ENCODE peak calls at places on chromosomes 11 and 22, in ten cellular contexts. S, P, T, V, W, A, Q, R, J and Z are unnamed samples. For H3K4me1, the result is how much of the 10 kb centered on the place peaks cover.

GRCh38 chr11:33970984-33971466 is 79.1 kb upstream of the LMO2 start:
- DNase-seq in P (no peak), J (peak), W (peak), A (peak), V (no peak), S (peak), R (no peak), Q (no peak), T (no peak), Z (no peak)

GRCh38 chr11:8262552-8263108 is 1.0 kb downstream of the LMO1 start:
- DNase-seq in P (peak), V (peak), S (no peak), J (peak), Q (peak), R (no peak), T (no peak), A (peak), W (no peak), Z (peak)

GRCh38 chr11:108836541-108836940 is 171.7 kb downstream of the DDX10 start:
- DNase-seq in Q (no peak), P (no peak), A (no peak), T (no peak), R (no peak), W (no peak), V (no peak), J (no peak), S (no peak), Z (no peak)

GRCh38 chr11:61814242-61814957 is 2.4 kb downstream of the FADS1 start:
- DNase-seq in S (no peak), R (no peak), J (no peak), P (no peak), W (peak), Q (no peak), A (peak), V (peak), T (no peak), Z (no peak)

GRCh38 chr11:72971211-72971610 is 157.0 kb downstream of the ATG16L2 start:
- DNase-seq in S (no peak), W (no peak), T (no peak), J (no peak), Q (no peak), P (no peak), V (no peak), A (no peak), R (no peak), Z (no peak)

GRCh38 chr11:114482114-114482513 is 42.8 kb downstream of the REXO2 start:
- DNase-seq in S (no peak), T (no peak), A (no peak), Q (no peak), W (no peak), R (no peak), V (no peak), P (no peak), J (no peak), Z (no peak)

GRCh38 chr11:2099523-2100316 is 39.5 kb downstream of the IGF2 start:
- DNase-seq in J (peak), P (peak), R (no peak), V (no peak), W (peak), A (peak), T (no peak), Q (peak), S (no peak), Z (peak)

GRCh38 chr11:30527566-30527965 is 58.6 kb downstream of the MPPED2 start:
- DNase-seq in S (no peak), Q (no peak), W (no peak), J (no peak), V (no peak), T (no peak), R (no peak), A (no peak), P (no peak), Z (no peak)

GRCh38 chr22:46734830-46735453 is 3.1 kb downstream of the CERK start:
- DNase-seq in J (no peak), R (no peak), P (peak), V (no peak), Q (peak), W (peak), T (peak), A (no peak), S (no peak), Z (peak)

GRCh38 chr22:37445501-37445900 is 18.2 kb upstream of the ELFN2 start:
- DNase-seq in P (no peak), V (no peak), W (no peak), A (no peak), Q (peak), T (no peak), R (no peak), S (no peak), J (no peak), Z (no peak)

GRCh38 chr11:17354070-17354924 is 2.7 kb downstream of the NCR3LG1 start:
- DNase-seq in A (peak), Q (no peak), V (peak), S (peak), T (peak), W (peak), J (peak), P (no peak), R (peak), Z (no peak)

GRCh38 chr22:45091254-45091854 is 72.4 kb upstream of the NUP50 start:
- DNase-seq in Q (no peak), A (no peak), W (peak), S (no peak), V (no peak), P (no peak), R (no peak), J (no peak), T (no peak), Z (no peak)

GRCh38 chr11:105937738-105938137 is 84.3 kb downstream of the MSANTD4 start:
- DNase-seq in W (no peak), R (no peak), V (no peak), Q (no peak), T (no peak), S (no peak), J (no peak), A (no peak), P (no peak), Z (no peak)

GRCh38 chr11:105942951-105943350 is 79.1 kb downstream of the MSANTD4 start:
- DNase-seq in A (no peak), Q (no peak), V (no peak), W (no peak), J (no peak), R (no peak), S (no peak), P (no peak), T (no peak), Z (no peak)

GRCh38 chr11:105933666-105934065 is 88.4 kb downstream of the MSANTD4 start:
- DNase-seq in S (no peak), W (no peak), A (no peak), P (no peak), Q (no peak), J (no peak), V (no peak), R (no peak), T (no peak), Z (no peak)

GRCh38 chr11:105935791-105936190 is 86.2 kb downstream of the MSANTD4 start:
- DNase-seq in V (no peak), J (no peak), P (no peak), R (no peak), A (peak), S (no peak), W (no peak), Q (no peak), T (no peak), Z (no peak)

GRCh38 chr11:105937331-105937730 is 84.7 kb downstream of the MSANTD4 start:
- DNase-seq in J (no peak), A (peak), W (no peak), Q (no peak), P (no peak), T (no peak), V (no peak), R (no peak), S (no peak), Z (no peak)
- H3K27ac ChIP-seq in J (no peak), A (peak), W (no peak), Q (no peak), P (no peak), T (no peak), V (no peak), R (no peak), S (no peak), Z (no peak)

GRCh38 chr11:3202759-3203158 is 15.9 kb downstream of the MRGPRG start:
- DNase-seq in R (no peak), W (no peak), A (no peak), Q (peak), S (no peak), V (no peak), J (no peak), T (no peak), P (peak), Z (peak)

GRCh38 chr11:3201677-3202181 is 16.9 kb downstream of the MRGPRG start:
- DNase-seq in Q (peak), R (no peak), P (peak), S (no peak), T (no peak), W (no peak), A (no peak), J (no peak), V (peak), Z (no peak)

GRCh38 chr11:3202305-3202704 is 16.3 kb downstream of the MRGPRG start:
- DNase-seq in W (no peak), J (peak), S (no peak), R (no peak), A (no peak), V (peak), Q (peak), P (peak), T (no peak), Z (no peak)

GRCh38 chr11:3204141-3205015 is 14.2 kb downstream of the MRGPRG start:
- DNase-seq in Q (peak), J (peak), S (no peak), A (no peak), T (no peak), V (no peak), P (peak), R (no peak), W (no peak), Z (no peak)

GRCh38 chr11:3203221-3204043 is 15.2 kb downstream of the MRGPRG start:
- DNase-seq in W (no peak), J (peak), Q (peak), T (no peak), P (peak), A (peak), V (peak), S (no peak), R (no peak), Z (peak)
- H3K4me3 ChIP-seq in W (no peak), J (no peak), Q (no peak), T (no peak), P (no peak), A (no peak), V (no peak), S (no peak), R (no peak), Z (no peak)

GRCh38 chr11:75079546-75079945 is 17.1 kb downstream of the OR2AT4 start:
- DNase-seq in Q (no peak), R (no peak), J (no peak), W (no peak), P (no peak), V (no peak), S (no peak), A (no peak), T (no peak), Z (no peak)

GRCh38 chr11:75082601-75083216 is 14.0 kb downstream of the OR2AT4 start:
- DNase-seq in W (no peak), R (no peak), J (no peak), S (no peak), V (no peak), A (peak), T (no peak), P (no peak), Q (no peak), Z (no peak)

GRCh38 chr11:75077316-75077715 is 19.4 kb downstream of the OR2AT4 start:
- DNase-seq in S (no peak), A (no peak), R (no peak), T (no peak), J (no peak), V (no peak), W (no peak), Q (no peak), P (no peak), Z (no peak)

GRCh38 chr11:75073459-75074190 is 23.1 kb downstream of the OR2AT4 start:
- DNase-seq in P (no peak), W (no peak), S (peak), A (no peak), Q (no peak), T (no peak), J (no peak), V (no peak), R (no peak), Z (no peak)

GRCh38 chr11:75078233-75078632 is 18.4 kb downstream of the OR2AT4 start:
- DNase-seq in P (no peak), A (peak), V (no peak), S (no peak), W (no peak), T (no peak), J (no peak), Q (no peak), R (no peak), Z (no peak)
- H3K4me1 ChIP-seq in P (under half), A (under half), V (under half), S (under half), W (under half), T (under half), J (under half), Q (under half), R (under half), Z (under half)

GRCh38 chr11:62908468-62909072 is 12.6 kb downstream of the CHRM1 start:
- DNase-seq in Q (peak), R (no peak), T (no peak), W (peak), V (no peak), A (no peak), S (no peak), P (no peak), J (no peak), Z (peak)
- H3K27ac ChIP-seq in Q (peak), R (peak), T (no peak), W (no peak), V (no peak), A (no peak), S (no peak), P (no peak), J (no peak), Z (peak)

DNA sequence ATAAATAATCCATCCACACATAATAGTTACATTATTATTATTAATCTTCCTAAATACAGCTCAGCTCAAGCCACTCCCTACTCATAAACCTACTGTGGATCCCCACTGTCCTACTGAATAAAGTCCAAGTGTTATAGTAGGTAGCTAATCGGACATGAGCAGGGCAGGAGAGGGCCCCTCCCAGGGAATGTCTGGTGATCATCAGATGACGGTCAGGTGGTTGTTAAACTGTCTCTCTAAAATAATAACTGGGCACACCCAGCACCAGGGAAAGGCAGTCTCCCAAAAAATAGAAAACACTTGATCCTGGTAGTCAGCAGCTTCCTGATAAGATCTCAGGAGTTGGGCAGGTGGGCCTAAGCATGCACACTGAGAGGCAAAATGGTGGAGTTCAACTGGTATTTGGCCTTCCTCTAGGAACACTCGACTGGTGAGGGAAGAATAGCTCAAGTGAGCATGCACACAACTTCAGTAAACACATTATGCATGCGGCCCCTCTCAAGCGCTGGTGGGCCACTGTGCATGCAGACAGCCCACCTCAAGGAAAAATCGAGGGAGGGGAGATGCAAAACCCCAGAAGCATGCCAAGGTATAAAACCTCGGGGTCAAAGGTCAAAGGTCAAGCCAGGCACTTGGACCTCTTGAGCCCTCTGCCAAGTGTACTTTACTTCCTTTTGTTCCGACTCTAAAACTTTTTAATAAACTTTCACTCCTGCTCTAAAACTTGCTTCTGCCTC is 65.0 kb downstream of the LRRC32 start:
- DNase-seq in T (no peak), V (no peak), S (no peak), W (peak), J (no peak), A (no peak), R (no peak), Q (no peak), P (no peak), Z (no peak)
- H3K4me3 ChIP-seq in T (no peak), V (no peak), S (no peak), W (no peak), J (no peak), A (no peak), R (no peak), Q (no peak), P (no peak), Z (no peak)

GRCh38 chr22:41364955-41365354 is 16.8 kb upstream of the TEF start:
- DNase-seq in T (no peak), A (no peak), Q (peak), P (no peak), R (no peak), W (no peak), V (no peak), J (no peak), S (no peak), Z (no peak)
- H3K4me1 ChIP-seq in T (under half), A (under half), Q (under half), P (under half), R (under half), W (under half), V (under half), J (under half), S (under half), Z (under half)

GRCh38 chr11:35619030-35619753 is 932 bp downstream of the FJX1 start:
- DNase-seq in Q (peak), P (peak), W (peak), T (no peak), J (peak), S (peak), A (peak), V (peak), R (no peak), Z (peak)

GRCh38 chr11:35622070-35622469 is 3.8 kb downstream of the FJX1 start:
- DNase-seq in V (no peak), R (no peak), T (no peak), A (peak), W (no peak), P (no peak), Q (no peak), S (no peak), J (no peak), Z (no peak)

GRCh38 chr11:35619754-35620640 is 1.7 kb downstream of the FJX1 start:
- DNase-seq in J (peak), R (no peak), V (no peak), T (no peak), A (peak), W (no peak), P (no peak), Q (peak), S (peak), Z (no peak)

GRCh38 chr11:35623708-35624168 is 5.5 kb downstream of the FJX1 start:
- DNase-seq in J (no peak), S (no peak), R (no peak), P (no peak), V (no peak), A (peak), W (no peak), Q (no peak), T (no peak), Z (no peak)

DNA sequence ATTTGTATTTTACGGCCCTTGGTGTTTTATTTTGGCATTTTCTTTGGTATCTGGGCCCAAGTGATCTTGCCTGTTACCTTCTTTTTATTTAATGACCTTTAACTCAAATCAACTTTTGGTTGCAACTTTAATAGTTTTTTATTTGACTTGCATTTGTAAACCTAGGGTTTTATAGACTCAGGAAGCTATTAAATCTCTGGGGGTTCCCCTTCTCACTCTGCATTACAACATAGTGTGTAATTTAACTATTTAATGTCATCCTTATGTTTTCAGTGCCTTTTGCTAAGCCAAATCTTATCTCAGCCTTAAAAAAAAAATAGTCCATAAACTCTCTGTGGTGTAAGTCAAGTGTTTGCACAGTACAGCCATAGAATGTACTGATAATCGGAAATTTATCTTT is 3.4 kb downstream of the FJX1 start:
- DNase-seq in T (no peak), Q (no peak), W (no peak), J (no peak), P (no peak), V (no peak), S (no peak), R (no peak), A (peak), Z (no peak)
- H3K27ac ChIP-seq in T (no peak), Q (no peak), W (no peak), J (peak), P (no peak), V (no peak), S (no peak), R (no peak), A (peak), Z (no peak)

GRCh38 chr11:13289081-13289480 is 11.5 kb downstream of the BMAL1 start:
- DNase-seq in J (no peak), V (no peak), A (peak), T (no peak), W (no peak), R (no peak), Q (no peak), P (no peak), S (no peak), Z (no peak)
- H3K4me3 ChIP-seq in J (no peak), V (no peak), A (no peak), T (no peak), W (no peak), R (no peak), Q (no peak), P (no peak), S (no peak), Z (no peak)

DNA sequence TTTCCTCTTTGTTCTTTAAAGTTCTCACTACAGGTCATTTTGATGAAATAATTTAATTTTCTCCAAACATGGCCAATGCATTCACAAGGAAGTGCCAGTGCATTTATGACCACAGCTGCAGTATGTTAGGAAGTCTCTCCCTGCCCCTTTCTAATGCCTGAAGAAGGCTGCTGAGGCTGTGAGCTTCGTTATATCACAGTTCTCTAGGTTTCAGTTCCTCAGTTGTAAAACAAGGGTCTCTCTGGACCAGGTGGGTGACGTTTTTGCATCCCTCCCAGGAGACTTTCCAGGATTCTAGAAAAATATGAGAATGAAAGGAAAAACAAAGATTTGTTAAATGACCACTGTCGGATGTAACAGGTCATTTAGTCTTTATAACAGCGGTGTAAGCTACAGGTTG is 171.6 kb downstream of the LARGE1 start:
- DNase-seq in P (no peak), T (no peak), A (no peak), V (no peak), Q (no peak), R (no peak), J (no peak), S (no peak), W (no peak), Z (no peak)
- H3K4me1 ChIP-seq in P (under half), T (under half), A (under half), V (under half), Q (under half), R (under half), J (under half), S (under half), W (under half), Z (under half)

GRCh38 chr22:39995346-39996252 is 845 bp downstream of the FAM83F start:
- DNase-seq in A (no peak), T (no peak), P (no peak), R (no peak), J (no peak), Q (no peak), S (no peak), V (no peak), W (peak), Z (no peak)
- H3K27ac ChIP-seq in A (no peak), T (no peak), P (no peak), R (peak), J (peak), Q (no peak), S (no peak), V (no peak), W (peak), Z (no peak)